ENCODE peak calls at places on chromosome 17, in ten cellular contexts. U, F, P, X, W, J, R, O, S and E are unnamed samples.

GRCh38 chr17:59361916-59362810 is 30.7 kb downstream of the YPEL2 start:
- DNase-seq in U (no peak), O (no peak), X (peak), F (no peak), R (peak), P (peak), W (no peak), J (no peak), S (no peak), E (peak)

GRCh38 chr17:39872700-39873099 is 4.7 kb downstream of the ZPBP2 start:
- DNase-seq in W (no peak), J (no peak), F (no peak), O (no peak), X (peak), R (peak), S (no peak), P (peak), U (peak), E (peak)

GRCh38 chr17:71437176-71437575 is 683.6 kb upstream of the SOX9 start:
- DNase-seq in W (no peak), O (no peak), R (no peak), S (no peak), P (no peak), F (no peak), J (no peak), X (peak), U (no peak), E (peak)

GRCh38 chr17:10121971-10122707 is 76.3 kb downstream of the GAS7 start:
- DNase-seq in W (no peak), R (no peak), P (no peak), O (no peak), U (no peak), S (no peak), F (no peak), J (no peak), X (peak), E (no peak)

GRCh38 chr17:7841622-7842379 is 7.8 kb downstream of the KDM6B start:
- DNase-seq in P (peak), O (peak), S (peak), U (peak), R (peak), F (peak), X (peak), W (peak), J (peak), E (peak)

GRCh38 chr17:1087381-1088241 is 90.7 kb downstream of the TIMM22 start:
- DNase-seq in F (peak), P (no peak), X (peak), O (peak), S (peak), W (peak), J (peak), U (peak), R (no peak), E (peak)

GRCh38 chr17:60354223-60354622 is 37.7 kb downstream of the USP32 start:
- DNase-seq in X (peak), P (peak), U (no peak), F (no peak), W (no peak), S (peak), O (no peak), R (peak), J (no peak), E (peak)

GRCh38 chr17:19295478-19296200 is 58.5 kb downstream of the EPN2 start:
- DNase-seq in P (no peak), W (no peak), F (no peak), U (no peak), O (no peak), X (no peak), J (no peak), R (no peak), S (no peak), E (no peak)

GRCh38 chr17:57490890-57491289 is 234.6 kb downstream of the MSI2 start:
- DNase-seq in O (no peak), R (no peak), S (no peak), F (no peak), P (no peak), X (no peak), W (no peak), J (no peak), U (peak), E (no peak)

GRCh38 chr17:82767041-82767754 is 15.3 kb downstream of the TBCD start:
- DNase-seq in F (peak), P (peak), R (peak), J (peak), U (peak), O (peak), X (peak), W (no peak), S (peak), E (peak)

GRCh38 chr17:17493986-17494466 is 2.2 kb downstream of the RASD1 start:
- DNase-seq in F (no peak), U (no peak), W (no peak), S (no peak), R (no peak), J (peak), P (peak), X (no peak), O (no peak), E (no peak)
- H3K4me3 ChIP-seq in F (no peak), U (peak), W (peak), S (no peak), R (no peak), J (peak), P (peak), X (no peak), O (no peak), E (no peak)

GRCh38 chr17:77096570-77097214 is 44.1 kb upstream of the SEC14L1 start:
- DNase-seq in W (no peak), O (peak), S (peak), R (peak), J (no peak), X (peak), P (peak), F (peak), U (peak), E (peak)
- TF ChIP-seq CTCF in W (peak), O (no peak), S (peak), R (peak), J (peak), X (peak), P (peak), F (peak), U (peak), E (peak)

GRCh38 chr17:50725769-50726655 is 6.6 kb downstream of the LUC7L3 start:
- DNase-seq in J (no peak), U (no peak), O (no peak), R (no peak), W (no peak), S (no peak), F (no peak), P (no peak), X (no peak), E (no peak)

GRCh38 chr17:50722746-50723145 is 3.3 kb downstream of the LUC7L3 start:
- DNase-seq in F (no peak), O (no peak), U (no peak), J (no peak), W (no peak), R (no peak), X (no peak), S (no peak), P (no peak), E (no peak)

GRCh38 chr17:50719144-50719923 is at the start of gene LUC7L3:
- DNase-seq in R (peak), S (peak), W (peak), X (peak), P (peak), J (peak), O (peak), U (peak), F (peak), E (peak)

GRCh38 chr17:50719924-50720805 is 762 bp downstream of the LUC7L3 start:
- DNase-seq in F (no peak), W (no peak), R (no peak), X (no peak), O (no peak), S (no peak), U (no peak), P (no peak), J (no peak), E (peak)

GRCh38 chr17:50721194-50722010 is 2.0 kb downstream of the LUC7L3 start:
- DNase-seq in X (no peak), R (no peak), P (peak), J (no peak), S (no peak), U (no peak), O (no peak), F (peak), W (no peak), E (no peak)
- H3K4me3 ChIP-seq in X (peak), R (peak), P (peak), J (peak), S (peak), U (peak), O (peak), F (peak), W (peak), E (peak)

GRCh38 chr17:72476134-72476533 is 355.3 kb downstream of the SOX9 start:
- DNase-seq in O (peak), P (no peak), F (no peak), J (peak), S (no peak), U (no peak), X (no peak), R (no peak), W (no peak), E (no peak)

GRCh38 chr17:72476575-72476986 is 355.8 kb downstream of the SOX9 start:
- DNase-seq in S (no peak), J (peak), F (no peak), W (no peak), R (no peak), U (peak), O (peak), X (no peak), P (no peak), E (no peak)

GRCh38 chr17:72481572-72481971 is 360.8 kb downstream of the SOX9 start:
- DNase-seq in W (no peak), U (no peak), F (no peak), X (no peak), S (no peak), R (no peak), O (no peak), J (no peak), P (no peak), E (no peak)

GRCh38 chr17:72477529-72477928 is 356.7 kb downstream of the SOX9 start:
- DNase-seq in S (no peak), R (no peak), P (no peak), U (no peak), X (no peak), F (no peak), J (no peak), W (no peak), O (peak), E (no peak)

DNA sequence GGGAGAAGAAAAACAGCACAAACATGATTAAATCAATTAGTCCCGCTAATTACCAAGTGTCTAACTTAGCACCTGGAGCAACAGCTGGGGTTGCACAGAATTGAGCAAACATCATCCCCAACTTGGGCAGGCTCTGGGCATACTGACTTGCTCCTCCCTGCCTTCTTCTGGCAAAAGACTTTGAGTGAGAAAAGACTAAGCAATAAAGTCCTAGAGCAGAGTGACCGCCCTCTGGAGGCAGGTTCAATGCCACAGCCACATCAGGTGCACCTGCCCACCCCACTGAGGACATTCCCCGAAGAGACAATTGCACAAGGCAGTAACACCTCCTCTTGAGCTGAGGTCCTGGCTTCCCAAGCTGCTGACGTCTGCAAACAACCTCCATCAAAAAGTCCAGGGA is 358.3 kb downstream of the SOX9 start:
- DNase-seq in J (no peak), F (no peak), S (peak), P (no peak), O (no peak), U (peak), R (no peak), X (no peak), W (no peak), E (no peak)
- TF ChIP-seq CTCF in J (no peak), F (peak), S (peak), P (no peak), O (no peak), U (peak), R (no peak), X (no peak), W (no peak), E (no peak)

DNA sequence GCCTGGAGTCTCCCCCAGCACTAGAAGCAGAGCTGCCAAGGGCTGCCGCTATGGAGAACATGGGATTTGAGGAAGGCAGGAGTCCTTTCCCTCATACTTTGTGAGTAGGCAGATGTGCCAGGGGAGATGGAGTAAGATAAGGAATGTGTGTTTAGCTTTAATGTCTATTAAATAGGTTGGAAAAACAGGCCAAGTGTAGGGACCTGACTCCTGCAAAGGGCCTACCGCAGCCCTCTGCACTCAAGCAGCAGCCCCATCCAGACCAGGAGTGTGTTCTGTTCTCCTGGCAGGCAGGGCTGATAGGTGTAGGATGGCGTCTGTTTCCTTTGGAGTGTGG is 1.8 kb upstream of the MIF4GD start:
- DNase-seq in P (no peak), U (no peak), W (no peak), S (no peak), F (no peak), R (no peak), J (no peak), X (no peak), O (no peak), E (no peak)
- H3K4me3 ChIP-seq in P (no peak), U (no peak), W (no peak), S (no peak), F (no peak), R (no peak), J (no peak), X (no peak), O (no peak), E (no peak)

DNA sequence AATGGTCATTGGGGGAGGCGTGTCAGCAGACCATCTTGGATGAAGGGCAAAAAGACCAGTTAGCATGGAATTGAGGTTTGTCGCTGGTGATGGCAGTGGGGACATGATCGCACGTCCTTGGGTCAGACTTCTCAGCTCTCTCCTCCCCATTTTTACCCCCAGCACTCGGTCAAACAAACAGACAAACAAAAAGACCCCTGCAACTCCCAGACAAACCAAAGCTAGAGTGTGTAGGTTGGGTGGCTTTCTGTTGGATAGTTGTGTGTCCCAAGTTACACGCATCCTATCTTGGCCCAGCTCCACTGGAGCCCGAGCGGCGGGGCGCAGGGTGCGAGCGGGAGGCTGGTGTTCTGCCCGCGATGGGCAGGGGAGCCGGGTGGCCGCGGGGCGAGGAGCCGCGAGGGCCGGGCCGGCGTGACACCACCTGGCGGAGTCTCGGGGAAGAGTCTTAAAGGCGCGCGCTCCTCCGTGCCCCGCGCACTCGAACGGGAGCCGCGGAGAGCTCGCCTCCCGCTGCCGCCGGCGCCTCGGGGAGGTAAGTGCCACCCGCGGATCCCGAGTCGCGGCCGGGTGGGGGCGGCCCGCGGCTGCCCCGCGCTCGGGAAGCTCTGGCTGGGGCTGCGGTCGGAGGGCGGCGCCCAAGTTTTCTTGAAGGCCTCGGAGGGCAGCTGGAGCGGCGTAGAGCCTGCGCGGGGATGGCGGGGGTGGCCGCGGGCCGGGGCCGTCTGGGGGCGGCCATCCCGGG is 18.5 kb upstream of the NTN1 start:
- DNase-seq in F (peak), S (peak), J (peak), R (no peak), O (no peak), P (no peak), W (no peak), U (peak), X (no peak), E (no peak)
- TF ChIP-seq CTCF in F (no peak), S (peak), J (peak), R (no peak), O (no peak), P (no peak), W (peak), U (no peak), X (no peak), E (no peak)

GRCh38 chr17:50149099-50149424 is 1.4 kb downstream of the PPP1R9B start:
- DNase-seq in O (no peak), X (no peak), U (no peak), R (no peak), F (no peak), W (no peak), P (no peak), J (no peak), S (no peak), E (no peak)

GRCh38 chr17:50146927-50147640 is 3.4 kb downstream of the PPP1R9B start:
- DNase-seq in X (no peak), J (no peak), S (no peak), F (no peak), O (no peak), U (no peak), W (no peak), P (no peak), R (no peak), E (no peak)

GRCh38 chr17:50146230-50146926 is 4.1 kb downstream of the PPP1R9B start:
- DNase-seq in S (no peak), O (no peak), F (no peak), U (no peak), P (no peak), W (no peak), X (no peak), J (no peak), R (no peak), E (no peak)

GRCh38 chr17:50148226-50149098 is 2.0 kb downstream of the PPP1R9B start:
- DNase-seq in F (peak), R (no peak), U (peak), O (peak), W (peak), X (peak), P (peak), S (peak), J (peak), E (no peak)

DNA sequence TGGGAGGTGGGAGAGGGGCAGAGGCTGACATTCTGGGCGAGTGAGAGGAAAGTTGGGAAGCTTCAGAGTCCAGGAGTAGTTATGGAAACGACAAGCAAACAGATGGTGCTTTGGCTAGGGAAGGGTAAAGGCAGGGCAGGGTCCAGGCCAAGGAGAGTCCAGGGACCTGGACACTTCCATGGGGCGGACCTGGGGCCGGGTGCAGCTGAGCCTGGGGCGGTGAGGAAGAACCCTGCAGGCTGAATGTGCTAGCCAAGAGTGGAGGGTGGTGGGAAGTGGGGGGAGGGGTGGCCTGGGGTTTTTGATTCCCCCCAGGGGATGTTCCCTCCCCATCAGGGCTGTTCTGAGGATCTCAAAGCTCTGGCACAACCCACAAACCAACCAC is 2.6 kb downstream of the PPP1R9B start:
- DNase-seq in S (peak), W (no peak), O (no peak), J (no peak), X (peak), U (no peak), F (peak), P (no peak), R (peak), E (no peak)
- H3K4me3 ChIP-seq in S (peak), W (peak), O (peak), J (peak), X (peak), U (peak), F (peak), P (peak), R (peak), E (peak)